ENCODE peak calls at places on chromosomes 1 and 21, in nine cellular contexts. C is CD8-positive, alpha-beta T cell; A is sigmoid colon; B is thyroid gland; D is heart right ventricle; P is fibroblast of pulmonary artery; E is endothelial cell; M is cardiac muscle cell; Y is tibial artery. T is an unnamed sample.

GRCh38 chr1:94934551-94934950 is 7.6 kb upstream of the CNN3 start:
- DNase-seq in C (no peak), A (no peak), B (no peak), D (no peak), P (no peak), E (no peak), M (no peak), Y (no peak), T (no peak)

GRCh38 chr1:55428236-55428635 is 213.1 kb upstream of the USP24 start:
- DNase-seq in C (no peak), A (no peak), B (no peak), D (no peak), P (no peak), E (no peak), M (no peak), Y (no peak), T (no peak)

GRCh38 chr1:76038306-76039004 is 36.1 kb upstream of the ST6GALNAC3 start:
- DNase-seq in C (no peak), A (no peak), B (no peak), D (no peak), P (peak), E (no peak), M (no peak), Y (no peak), T (no peak)

GRCh38 chr21:45347712-45348477 is 57.1 kb upstream of the COL18A1 start:
- DNase-seq in C (no peak), A (no peak), B (no peak), D (peak), P (no peak), E (no peak), M (no peak), Y (no peak), T (no peak)

GRCh38 chr1:3852091-3852490 is 4.9 kb downstream of the CEP104 start:
- DNase-seq in C (no peak), A (peak), B (no peak), D (no peak), P (no peak), E (no peak), M (no peak), Y (no peak), T (no peak)

GRCh38 chr1:244835276-244836134 is at the start of gene COX20:
- DNase-seq in C (peak), A (peak), B (peak), D (peak), P (peak), E (peak), M (peak), Y (peak), T (peak)

GRCh38 chr1:167057297-167057688 is 32.9 kb downstream of the GPA33 start:
- DNase-seq in C (no peak), A (no peak), B (peak), D (no peak), P (peak), E (peak), M (peak), Y (no peak), T (peak)

GRCh38 chr1:117447661-117448060 is 80.4 kb downstream of the MAN1A2 start:
- DNase-seq in C (no peak), A (no peak), B (no peak), D (no peak), P (peak), E (no peak), M (no peak), Y (no peak), T (no peak)

GRCh38 chr1:86207323-86207722 is 50.8 kb upstream of the COL24A1 start:
- DNase-seq in C (no peak), A (no peak), B (peak), D (peak), P (peak), E (no peak), M (no peak), Y (no peak), T (no peak)

GRCh38 chr1:69613414-69613813 is 45.7 kb downstream of the LRRC7 start:
- DNase-seq in C (no peak), A (no peak), B (no peak), D (no peak), P (peak), E (no peak), M (no peak), Y (no peak), T (no peak)

GRCh38 chr1:25519624-25520023 is 23.8 kb upstream of the LDLRAP1 start:
- DNase-seq in C (no peak), A (no peak), B (no peak), D (no peak), P (peak), E (no peak), M (no peak), Y (no peak), T (no peak)

DNA sequence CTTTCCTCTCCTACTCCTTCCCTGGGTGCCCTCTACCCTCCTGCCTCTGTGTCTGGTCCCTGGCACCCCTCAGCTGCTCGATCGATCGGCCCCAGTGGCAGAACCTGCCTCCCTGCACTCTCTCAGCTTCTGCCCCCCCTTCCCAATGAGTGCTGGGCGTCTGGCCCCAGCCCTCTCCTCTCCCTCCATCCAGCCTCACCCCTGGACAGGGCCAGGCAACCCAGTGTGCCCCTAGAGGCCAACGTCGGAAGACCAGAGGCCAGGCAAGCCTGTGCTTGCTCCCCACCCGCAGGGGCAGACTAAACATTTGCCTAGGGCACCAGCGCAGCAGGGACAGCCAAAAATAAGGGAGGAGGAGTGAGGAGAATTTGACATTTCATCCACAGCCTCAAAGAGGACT is 43.5 kb downstream of the LGR6 start:
- DNase-seq in C (no peak), A (peak), B (peak), D (peak), P (peak), E (peak), M (peak), Y (peak), T (no peak)
- TF ChIP-seq CTCF in C (no peak), A (no peak), B (peak), D (peak), P (peak), E (no peak), M (peak), Y (peak), T (peak)

GRCh38 chr1:44784094-44785026 is 3.6 kb downstream of the BEST4 start:
- DNase-seq in C (no peak), A (no peak), B (peak), D (no peak), P (no peak), E (no peak), M (peak), Y (no peak), T (no peak)
- TF ChIP-seq CTCF in C (no peak), A (no peak), B (no peak), D (no peak), P (no peak), E (no peak), M (peak), Y (no peak), T (no peak)

GRCh38 chr1:53473463-53473862 is 14.3 kb downstream of the DMRTB1 start:
- DNase-seq in C (no peak), A (no peak), B (no peak), D (no peak), P (peak), E (no peak), M (no peak), Y (no peak), T (no peak)
- TF ChIP-seq CTCF in C (peak), A (no peak), B (peak), D (no peak), P (peak), E (peak), M (peak), Y (no peak), T (peak)

DNA sequence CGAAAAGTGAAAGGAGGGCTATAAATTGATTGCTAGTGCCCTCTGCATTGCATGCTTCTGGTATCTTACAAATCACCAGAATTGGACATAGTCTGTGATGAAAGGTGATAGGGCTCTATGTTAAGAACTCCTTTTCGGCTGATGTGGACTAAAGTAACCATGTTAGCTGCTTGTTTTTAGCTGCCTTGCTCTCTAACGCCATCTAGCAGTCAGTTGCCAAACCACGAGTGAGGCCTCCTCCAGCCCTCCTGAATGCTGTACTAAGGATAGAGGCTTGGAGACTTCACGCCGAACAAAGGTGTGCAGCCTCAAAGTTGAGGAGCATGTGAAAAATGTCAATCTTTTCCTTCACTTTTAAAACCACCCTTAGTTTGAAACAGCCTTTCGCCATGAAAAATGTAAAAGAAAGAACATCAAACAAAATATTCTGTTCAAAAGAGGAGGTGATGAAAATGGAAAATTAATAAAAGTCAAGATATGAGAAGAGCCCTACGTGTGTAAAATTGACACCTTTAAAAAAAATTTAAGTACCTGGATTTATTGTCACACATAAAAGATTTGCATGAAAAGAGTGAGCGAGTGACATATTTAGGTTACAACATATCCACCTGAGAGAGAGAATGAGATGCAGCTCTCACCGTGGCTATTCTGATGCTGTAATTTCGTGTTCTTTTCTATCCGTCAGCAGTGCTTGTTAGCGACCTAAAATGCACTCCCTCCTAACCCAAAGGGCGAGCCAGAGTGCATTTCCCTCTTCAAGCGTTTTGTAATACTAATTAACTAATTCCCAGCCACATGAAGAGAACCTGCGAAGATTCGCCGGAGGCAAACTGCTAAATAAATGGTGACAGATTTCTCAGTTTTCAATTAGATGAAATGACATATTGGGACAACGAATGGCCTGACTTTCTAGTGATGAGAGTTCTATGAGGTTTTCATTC is 8.0 kb downstream of the LRRC53 start:
- DNase-seq in C (peak), A (no peak), B (peak), D (no peak), P (peak), E (peak), M (peak), Y (no peak), T (peak)
- TF ChIP-seq CTCF in C (peak), A (peak), B (peak), D (peak), P (peak), E (peak), M (peak), Y (peak), T (peak)

DNA sequence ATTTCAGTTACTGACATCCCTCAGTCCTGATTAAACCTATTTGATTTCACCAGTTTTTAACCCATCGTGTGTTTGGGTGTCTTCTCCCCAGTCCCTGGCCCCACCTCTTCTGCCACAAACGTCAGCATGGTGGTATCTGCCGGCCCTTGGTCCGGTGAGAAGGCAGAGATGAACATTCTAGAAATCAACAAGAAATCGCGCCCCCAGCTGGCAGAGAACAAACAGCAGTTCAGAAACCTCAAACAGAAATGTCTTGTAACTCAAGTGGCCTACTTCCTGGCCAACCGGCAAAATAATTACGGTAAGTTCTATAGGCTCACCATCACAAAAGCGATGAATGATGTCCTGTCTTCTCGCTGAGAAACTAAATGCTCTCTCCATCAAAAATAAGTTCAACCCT is 28.7 kb downstream of the NBPF3 start:
- DNase-seq in C (peak), A (no peak), B (peak), D (no peak), P (peak), E (peak), M (peak), Y (no peak), T (no peak)
- TF ChIP-seq CTCF in C (peak), A (no peak), B (peak), D (no peak), P (peak), E (peak), M (peak), Y (no peak), T (no peak)

GRCh38 chr1:62529227-62529626 is 68.1 kb upstream of the ANGPTL3 start:
- DNase-seq in C (no peak), A (no peak), B (no peak), D (no peak), P (no peak), E (no peak), M (no peak), Y (no peak), T (no peak)

GRCh38 chr1:62528015-62528414 is 69.3 kb upstream of the ANGPTL3 start:
- DNase-seq in C (no peak), A (no peak), B (no peak), D (peak), P (peak), E (no peak), M (no peak), Y (no peak), T (no peak)

DNA sequence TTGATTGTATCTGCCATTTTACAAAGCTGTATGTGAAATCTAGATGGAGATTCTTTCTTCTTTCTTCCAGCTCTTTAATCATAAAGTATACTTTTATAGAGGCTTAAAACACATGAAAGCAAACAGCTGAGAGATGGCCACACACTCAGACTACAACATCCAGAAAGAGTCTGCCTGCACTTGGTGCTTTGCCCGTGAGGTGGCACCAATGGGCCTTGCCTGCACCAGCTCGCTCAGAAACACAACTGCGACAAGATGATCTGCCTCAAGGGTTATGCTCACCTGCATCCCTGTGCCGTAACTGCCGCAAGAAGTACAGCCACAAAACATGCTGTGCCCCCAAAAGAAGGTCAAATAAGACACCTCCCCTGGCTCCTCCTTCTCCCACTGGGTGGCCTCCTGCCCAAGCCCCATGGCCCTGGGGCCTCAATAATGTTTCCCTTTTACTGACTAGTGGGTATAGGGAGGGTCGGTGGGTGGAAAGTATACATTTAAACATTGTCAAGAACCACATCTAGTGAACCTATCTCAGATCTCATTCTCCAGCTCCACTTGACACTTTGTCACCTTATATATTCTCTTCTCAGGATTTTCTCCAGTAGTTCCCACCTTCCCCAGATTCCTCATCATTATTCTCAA is 66.7 kb upstream of the ANGPTL3 start:
- DNase-seq in C (no peak), A (no peak), B (peak), D (peak), P (peak), E (peak), M (peak), Y (no peak), T (peak)
- TF ChIP-seq CTCF in C (no peak), A (peak), B (peak), D (peak), P (peak), E (peak), M (peak), Y (peak), T (peak)

DNA sequence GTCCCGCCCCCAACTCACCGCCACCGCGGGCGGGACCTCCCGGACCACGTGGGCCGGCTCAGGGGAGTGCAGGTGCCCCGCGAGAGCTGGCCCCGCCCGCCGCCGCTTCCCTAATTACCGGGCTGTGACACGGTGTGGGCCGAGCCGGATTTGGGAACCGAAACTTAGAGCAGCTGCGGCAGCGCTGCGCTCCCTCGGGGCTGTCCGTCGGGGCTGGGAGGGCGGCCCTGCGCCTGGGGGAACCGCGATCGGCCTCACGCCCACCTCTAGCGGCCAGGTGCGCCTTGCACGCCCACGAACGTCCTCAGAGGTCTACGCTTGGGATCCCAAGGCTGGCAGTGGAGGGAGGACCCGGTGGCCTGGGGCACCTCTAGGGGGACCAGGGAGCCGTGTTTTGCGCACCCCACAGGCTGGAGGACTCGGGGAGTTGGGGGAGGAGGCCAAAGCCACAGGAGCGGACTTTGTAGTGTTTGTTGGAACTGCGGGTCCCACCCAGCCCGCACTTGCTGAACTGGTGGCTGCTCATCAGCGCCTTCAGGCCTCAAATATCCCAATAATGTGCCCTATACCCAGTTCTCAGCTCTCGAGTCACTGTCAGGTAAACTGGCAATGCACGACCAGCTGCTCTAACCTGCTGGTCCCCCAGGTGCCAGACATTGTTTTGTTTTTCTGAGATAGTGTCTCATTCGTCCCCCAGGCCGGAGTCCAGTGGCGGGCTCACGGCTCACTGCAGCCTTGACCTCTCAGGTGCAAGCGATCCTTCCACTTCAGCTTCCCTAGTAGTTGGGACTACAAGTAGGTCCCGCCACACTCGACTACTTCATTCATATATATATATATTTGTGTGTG is 781 bp upstream of the NADK start:
- DNase-seq in C (peak), A (peak), B (peak), D (peak), P (no peak), E (peak), M (peak), Y (peak), T (peak)
- TF ChIP-seq CTCF in C (peak), A (no peak), B (peak), D (no peak), P (no peak), E (peak), M (peak), Y (no peak), T (peak)

GRCh38 chr1:53499257-53500183 is 40.3 kb downstream of the DMRTB1 start:
- DNase-seq in C (no peak), A (no peak), B (no peak), D (no peak), P (no peak), E (no peak), M (no peak), Y (no peak), T (no peak)

GRCh38 chr1:53503433-53503925 is 44.3 kb downstream of the DMRTB1 start:
- DNase-seq in C (no peak), A (no peak), B (no peak), D (peak), P (no peak), E (no peak), M (no peak), Y (no peak), T (no peak)

GRCh38 chr1:53502641-53503432 is 43.6 kb downstream of the DMRTB1 start:
- DNase-seq in C (no peak), A (no peak), B (no peak), D (peak), P (no peak), E (no peak), M (peak), Y (no peak), T (no peak)

GRCh38 chr1:53500184-53501064 is 41.2 kb downstream of the DMRTB1 start:
- DNase-seq in C (no peak), A (no peak), B (no peak), D (no peak), P (no peak), E (no peak), M (peak), Y (no peak), T (no peak)

GRCh38 chr1:53501065-53502005 is 42.1 kb downstream of the DMRTB1 start:
- DNase-seq in C (no peak), A (no peak), B (peak), D (no peak), P (no peak), E (no peak), M (no peak), Y (no peak), T (no peak)
- TF ChIP-seq CTCF in C (no peak), A (no peak), B (no peak), D (no peak), P (no peak), E (no peak), M (no peak), Y (no peak), T (no peak)

GRCh38 chr1:154773551-154773950 is 96.5 kb downstream of the KCNN3 start:
- DNase-seq in C (no peak), A (peak), B (peak), D (no peak), P (no peak), E (no peak), M (no peak), Y (no peak), T (no peak)

GRCh38 chr1:154774175-154774855 is 95.8 kb downstream of the KCNN3 start:
- DNase-seq in C (no peak), A (peak), B (no peak), D (no peak), P (no peak), E (no peak), M (no peak), Y (no peak), T (no peak)

GRCh38 chr1:154772056-154772455 is 98.0 kb downstream of the KCNN3 start:
- DNase-seq in C (no peak), A (peak), B (no peak), D (no peak), P (no peak), E (no peak), M (no peak), Y (no peak), T (no peak)

GRCh38 chr1:154770897-154771594 is 99.0 kb downstream of the KCNN3 start:
- DNase-seq in C (no peak), A (peak), B (no peak), D (no peak), P (no peak), E (no peak), M (no peak), Y (no peak), T (no peak)

GRCh38 chr1:154772611-154773515 is 97.2 kb downstream of the KCNN3 start:
- DNase-seq in C (peak), A (peak), B (peak), D (no peak), P (no peak), E (peak), M (no peak), Y (no peak), T (no peak)
- TF ChIP-seq CTCF in C (peak), A (no peak), B (no peak), D (no peak), P (no peak), E (no peak), M (no peak), Y (no peak), T (no peak)

DNA sequence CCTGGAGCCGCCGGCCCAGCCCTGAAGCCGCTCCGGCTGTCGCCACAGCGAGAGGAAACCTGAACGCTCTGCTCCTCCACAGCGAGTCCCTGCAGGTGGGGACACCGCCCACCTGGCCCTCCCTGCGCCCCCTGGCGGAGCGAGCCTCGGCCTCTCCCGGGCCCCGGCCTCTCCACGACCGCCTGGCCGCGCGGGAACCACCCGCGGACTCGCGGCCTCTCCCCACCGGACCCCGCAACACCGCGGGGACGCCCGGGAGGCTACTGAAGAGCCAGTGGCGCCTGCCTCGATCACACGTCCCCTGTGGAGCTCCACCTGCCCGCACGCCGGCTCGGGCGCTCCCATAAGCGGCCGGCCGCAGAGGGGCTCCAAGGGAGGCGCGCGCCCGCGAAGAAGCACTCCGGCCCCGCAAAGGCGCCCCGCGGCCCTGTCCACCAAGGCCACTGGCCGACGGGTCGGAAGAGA is 109.6 kb downstream of the KCNN3 start:
- DNase-seq in C (peak), A (peak), B (peak), D (peak), P (peak), E (peak), M (peak), Y (no peak), T (no peak)
- TF ChIP-seq CTCF in C (peak), A (peak), B (peak), D (peak), P (peak), E (peak), M (peak), Y (peak), T (peak)

T was measured in LNCaP clone FGC.